ENCODE peak calls at places on chromosomes 11 and 22, in four cellular contexts. Q is CD14-positive monocyte, N is GM23248, M is DMS153. F is an unnamed sample.

GRCh38 chr22:17472886-17473285 is 90.4 kb upstream of the SLC25A18 start:
- DNase-seq in M (no peak), Q (no peak), N (no peak), F (no peak)

GRCh38 chr11:29809121-29809520 is 207.7 kb downstream of the KCNA4 start:
- DNase-seq in M (no peak), N (no peak), Q (no peak), F (no peak)

GRCh38 chr11:95908826-95909225 is 15.1 kb downstream of the MTMR2 start:
- DNase-seq in M (no peak), Q (no peak), N (peak), F (no peak)

GRCh38 chr11:14182833-14183340 is 176.1 kb downstream of the RRAS2 start:
- DNase-seq in M (no peak), N (no peak), Q (no peak), F (no peak)

GRCh38 chr11:28697920-28698827 is 590.0 kb downstream of the METTL15 start:
- DNase-seq in Q (no peak), M (no peak), N (peak), F (peak)

GRCh38 chr22:31056986-31057599 is 24.0 kb upstream of the SMTN start:
- DNase-seq in N (no peak), M (no peak), Q (no peak), F (no peak)

GRCh38 chr22:34702279-34702678 is 363.7 kb upstream of the ISX start:
- DNase-seq in M (peak), N (no peak), Q (no peak), F (no peak)

GRCh38 chr11:72243567-72244316 is at the start of gene PHOX2A:
- DNase-seq in M (no peak), Q (no peak), N (no peak), F (peak)

GRCh38 chr11:128752379-128752778 is 58.5 kb downstream of the FLI1 start:
- DNase-seq in Q (no peak), M (no peak), N (no peak), F (no peak)